ENCODE peak calls at places on chromosomes 16 and 17, in six cellular contexts. Q is fibroblast of lung, A is uterus, M is AG04450, G is endothelial cell, S is heart right ventricle. D is an unnamed sample.

GRCh38 chr16:85187886-85188285 is 75.6 kb upstream of the CIBAR2 start:
- DNase-seq in M (no peak), S (no peak), Q (no peak), A (no peak), G (no peak), D (no peak)

GRCh38 chr17:44531019-44531418 is 26.3 kb upstream of the FZD2 start:
- DNase-seq in A (no peak), S (no peak), Q (no peak), M (no peak), G (no peak), D (no peak)

GRCh38 chr17:61536417-61536955 is 54.5 kb downstream of the NACA2 start:
- DNase-seq in Q (peak; percentile 58), A (no peak), G (no peak), S (no peak), M (no peak), D (no peak)

GRCh38 chr17:27349540-27350021 is 55.7 kb downstream of the WSB1 start:
- DNase-seq in Q (no peak), S (no peak), A (no peak), M (no peak), G (no peak), D (no peak)

GRCh38 chr17:79983456-79983855 is 52.2 kb downstream of the TBC1D16 start:
- DNase-seq in M (no peak), G (no peak), S (no peak), A (no peak), Q (no peak), D (peak; percentile 76)

GRCh38 chr17:82350182-82351030 is 8.6 kb upstream of the TEX19 start:
- DNase-seq in Q (no peak), A (no peak), S (no peak), M (no peak), G (no peak), D (no peak)

GRCh38 chr17:17494499-17495447 is 1.4 kb downstream of the RASD1 start:
- DNase-seq in A (peak; percentile 45), S (peak; percentile 45), Q (peak; percentile 39), M (no peak), G (peak; percentile 45), D (peak; percentile 93)

GRCh38 chr17:58136669-58137279 is 11.4 kb upstream of the OR4D1 start:
- DNase-seq in Q (no peak), M (no peak), A (no peak), S (no peak), G (peak; percentile 24), D (no peak)

GRCh38 chr17:68868708-68869107 is 86.5 kb downstream of the ABCA8 start:
- DNase-seq in M (no peak), S (no peak), Q (peak; percentile 17), A (no peak), G (no peak), D (no peak)

GRCh38 chr16:80824623-80825364 is 20.4 kb upstream of the CDYL2 start:
- DNase-seq in Q (peak; percentile 81), S (no peak), G (peak; percentile 25), M (peak; percentile 38), A (no peak), D (no peak)

GRCh38 chr17:52158450-52159042 is at the start of gene CA10:
- DNase-seq in M (no peak), A (no peak), G (peak; percentile 12), S (no peak), Q (no peak), D (peak; percentile 51)
- TF ChIP-seq CTCF in M (no peak), A (no peak), G (no peak), S (no peak), Q (no peak), D (peak; percentile 16)

GRCh38 chr16:87185313-87185712 is 131.9 kb downstream of the C16orf95 start:
- DNase-seq in A (no peak), M (no peak), G (no peak), Q (no peak), S (no peak), D (no peak)
- TF ChIP-seq CTCF in A (no peak), M (peak; percentile 20), G (no peak), Q (peak; percentile 28), S (no peak), D (peak; percentile 55)

GRCh38 chr17:15029469-15029868 is 235.7 kb downstream of the PMP22 start:
- DNase-seq in M (no peak), Q (no peak), G (no peak), S (no peak), A (no peak), D (no peak)
- TF ChIP-seq CTCF in M (no peak), Q (no peak), G (no peak), S (no peak), A (no peak), D (peak; percentile 20)

GRCh38 chr16:8645141-8645521 is 23.6 kb downstream of the METTL22 start:
- DNase-seq in Q (no peak), A (no peak), M (no peak), G (no peak), S (no peak), D (no peak)

GRCh38 chr16:8645831-8646230 is 24.3 kb downstream of the METTL22 start:
- DNase-seq in G (no peak), M (no peak), Q (no peak), S (no peak), A (no peak), D (peak; percentile 36)

GRCh38 chr16:8644513-8645140 is 23.1 kb downstream of the METTL22 start:
- DNase-seq in M (no peak), S (peak; percentile 21), G (no peak), A (no peak), Q (no peak), D (no peak)

GRCh38 chr16:8646271-8646670 is 24.8 kb downstream of the METTL22 start:
- DNase-seq in A (no peak), Q (no peak), S (no peak), M (no peak), G (no peak), D (peak; percentile 48)

DNA sequence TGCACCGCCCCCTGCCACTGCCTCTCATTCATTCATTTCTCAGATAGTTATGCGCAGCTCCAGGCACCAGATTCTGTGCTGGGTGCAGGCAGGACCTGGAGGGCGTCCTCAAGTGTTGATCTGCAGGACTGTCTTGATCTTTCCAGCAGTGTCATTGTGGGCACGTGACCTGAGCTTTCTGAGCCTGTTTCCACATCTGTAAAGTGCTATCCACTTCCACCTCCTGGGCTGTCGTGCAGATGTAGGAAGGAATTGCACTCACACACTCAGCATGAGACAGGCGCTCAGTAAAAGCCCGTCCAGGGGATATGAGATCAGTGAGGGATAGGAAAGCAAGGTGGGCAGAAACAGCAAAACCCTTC is 22.6 kb downstream of the METTL22 start:
- DNase-seq in S (no peak), M (no peak), A (no peak), G (no peak), Q (no peak), D (no peak)
- TF ChIP-seq CTCF in S (no peak), M (no peak), A (no peak), G (no peak), Q (no peak), D (no peak)

DNA sequence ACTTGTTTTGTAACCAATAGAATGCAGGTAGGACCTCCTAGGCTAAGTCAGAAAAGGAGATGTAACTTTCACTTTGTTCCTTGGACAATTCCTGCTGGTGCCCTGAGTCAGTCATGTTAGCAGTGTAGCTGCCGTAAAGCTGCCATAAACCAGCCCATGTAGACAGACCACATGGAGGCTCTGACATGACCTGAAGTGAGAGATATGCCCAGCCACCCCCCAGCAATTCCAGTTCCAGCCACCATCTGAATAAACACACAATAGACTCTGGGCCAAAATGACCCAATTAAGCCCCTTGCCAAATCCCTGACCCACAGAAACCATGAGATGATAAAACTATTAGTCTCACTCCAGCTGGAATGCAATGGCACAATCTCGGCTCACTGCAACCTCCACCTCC is 20.6 kb downstream of the SMURF2 start:
- DNase-seq in G (no peak), M (peak; percentile 54), Q (peak; percentile 85), A (no peak), S (no peak), D (no peak)
- TF ChIP-seq CTCF in G (no peak), M (peak; percentile 10), Q (no peak), A (no peak), S (no peak), D (no peak)

GRCh38 chr17:31489295-31490018 is 98.0 kb downstream of the RAB11FIP4 start:
- DNase-seq in M (no peak), S (no peak), A (no peak), Q (no peak), G (no peak), D (no peak)
- TF ChIP-seq CTCF in M (no peak), S (no peak), A (no peak), Q (no peak), G (no peak), D (no peak)

GRCh38 chr16:7025616-7026190 is 306.9 kb upstream of the RBFOX1 start:
- DNase-seq in M (no peak), G (peak; percentile 57), A (peak; percentile 13), S (peak; percentile 60), Q (no peak), D (no peak)
- TF ChIP-seq CTCF in M (no peak), G (peak; percentile 51), A (peak; percentile 16), S (peak; percentile 57), Q (no peak), D (peak; percentile 67)

DNA sequence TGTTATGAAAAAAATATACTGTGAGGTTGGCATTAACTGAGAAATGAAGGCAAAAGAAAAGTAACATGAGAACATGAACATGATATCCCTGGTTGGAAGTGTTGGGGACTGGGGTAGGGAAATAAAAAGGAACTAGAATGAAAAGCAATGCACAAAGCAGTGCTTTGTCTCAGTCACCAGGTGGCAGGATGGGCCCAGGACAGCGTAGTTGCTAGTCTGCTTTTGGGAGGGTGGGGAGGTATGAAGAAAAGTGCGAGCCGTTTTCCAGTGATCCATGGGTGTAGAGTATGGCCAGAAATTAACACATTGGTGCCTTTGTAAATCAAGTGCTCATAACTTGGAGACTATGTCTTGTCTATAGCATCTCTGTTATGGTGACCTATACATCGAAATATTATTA is 662.5 kb upstream of the SALL1 start:
- DNase-seq in M (no peak), Q (no peak), S (no peak), A (no peak), G (no peak), D (no peak)
- TF ChIP-seq CTCF in M (peak; percentile 19), Q (peak; percentile 16), S (no peak), A (no peak), G (peak; percentile 33), D (peak; percentile 24)

GRCh38 chr16:3490911-3491629 is 4.2 kb downstream of the C16orf90 start:
- DNase-seq in G (no peak), Q (no peak), M (no peak), S (no peak), A (no peak), D (peak; percentile 80)
- TF ChIP-seq CTCF in G (no peak), Q (no peak), M (no peak), S (no peak), A (no peak), D (no peak)

GRCh38 chr16:29899516-29900101 is at the start of gene SEZ6L2:
- DNase-seq in G (peak; percentile 84), A (no peak), M (peak; percentile 65), S (peak; percentile 70), Q (peak; percentile 81), D (no peak)
- TF ChIP-seq CTCF in G (peak; percentile 6), A (no peak), M (peak; percentile 47), S (no peak), Q (peak; percentile 37), D (peak; percentile 59)